ENCODE peak calls at places on chromosomes 16 and 17, in nine cellular contexts. One of them, this sample, is unnamed.
A peak's percentile ranks its signal among the peaks of the same experiment; 100 is the strongest.

GRCh38 chr17:77610518-77610893 is 348.0 kb upstream of the TNRC6C start:
- DNase-seq in foreskin fibroblast: no peak
- DNase-seq in thoracic aorta: no peak
- DNase-seq in fibroblast of villous mesenchyme: no peak
- DNase-seq in esophagus squamous epithelium: no peak
- DNase-seq in BJ: no peak
- DNase-seq in WERI-Rb-1: peak; percentile 4
- DNase-seq in testis: no peak
- DNase-seq in AG04450: no peak
- DNase-seq in this sample: no peak

GRCh38 chr16:26802965-26803364 is 263.8 kb upstream of the C16orf82 start:
- DNase-seq in testis: no peak
- DNase-seq in thoracic aorta: no peak
- DNase-seq in foreskin fibroblast: no peak
- DNase-seq in AG04450: no peak
- DNase-seq in fibroblast of villous mesenchyme: no peak
- DNase-seq in WERI-Rb-1: no peak
- DNase-seq in BJ: no peak
- DNase-seq in esophagus squamous epithelium: no peak
- DNase-seq in this sample: no peak

GRCh38 chr16:11884035-11884434 is 31.7 kb downstream of the GSPT1 start:
- DNase-seq in thoracic aorta: no peak
- DNase-seq in esophagus squamous epithelium: no peak
- DNase-seq in BJ: no peak
- DNase-seq in foreskin fibroblast: no peak
- DNase-seq in AG04450: no peak
- DNase-seq in WERI-Rb-1: no peak
- DNase-seq in fibroblast of villous mesenchyme: no peak
- DNase-seq in testis: no peak
- DNase-seq in this sample: no peak

GRCh38 chr16:1414532-1415265 is at the start of gene UNKL:
- DNase-seq in BJ: no peak
- DNase-seq in thoracic aorta: no peak
- DNase-seq in testis: peak; percentile 76
- DNase-seq in AG04450: peak; percentile 11
- DNase-seq in fibroblast of villous mesenchyme: peak; percentile 69
- DNase-seq in esophagus squamous epithelium: no peak
- DNase-seq in foreskin fibroblast: peak; percentile 80
- DNase-seq in WERI-Rb-1: peak; percentile 74
- DNase-seq in this sample: no peak

GRCh38 chr17:33262724-33263123 is 30.4 kb downstream of the ASIC2 start:
- DNase-seq in fibroblast of villous mesenchyme: no peak
- DNase-seq in AG04450: no peak
- DNase-seq in foreskin fibroblast: no peak
- DNase-seq in thoracic aorta: no peak
- DNase-seq in testis: no peak
- DNase-seq in BJ: no peak
- DNase-seq in WERI-Rb-1: peak; percentile 6
- DNase-seq in esophagus squamous epithelium: no peak
- DNase-seq in this sample: no peak

GRCh38 chr17:77308768-77309726 is 168.3 kb downstream of the SEC14L1 start:
- DNase-seq in foreskin fibroblast: peak; percentile 93
- DNase-seq in thoracic aorta: no peak
- DNase-seq in BJ: peak; percentile 46
- DNase-seq in esophagus squamous epithelium: no peak
- DNase-seq in AG04450: no peak
- DNase-seq in fibroblast of villous mesenchyme: peak; percentile 89
- DNase-seq in testis: no peak
- DNase-seq in WERI-Rb-1: no peak
- DNase-seq in this sample: no peak

GRCh38 chr17:45147102-45147580 is 1.1 kb upstream of the HEXIM1 start:
- DNase-seq in WERI-Rb-1: peak; percentile 43
- DNase-seq in foreskin fibroblast: peak; percentile 82
- DNase-seq in esophagus squamous epithelium: no peak
- DNase-seq in fibroblast of villous mesenchyme: no peak
- DNase-seq in AG04450: no peak
- DNase-seq in thoracic aorta: no peak
- DNase-seq in testis: no peak
- DNase-seq in BJ: no peak
- DNase-seq in this sample: no peak

GRCh38 chr16:30893082-30893743 is 664 bp downstream of the BCL7C start:
- DNase-seq in thoracic aorta: no peak
- DNase-seq in testis: no peak
- DNase-seq in WERI-Rb-1: peak; percentile 21
- DNase-seq in fibroblast of villous mesenchyme: no peak
- DNase-seq in AG04450: no peak
- DNase-seq in esophagus squamous epithelium: no peak
- DNase-seq in BJ: no peak
- DNase-seq in foreskin fibroblast: peak; percentile 16
- DNase-seq in this sample: no peak

GRCh38 chr16:87498324-87499188 is 5.7 kb upstream of the ZCCHC14 start:
- DNase-seq in fibroblast of villous mesenchyme: no peak
- DNase-seq in WERI-Rb-1: no peak
- DNase-seq in AG04450: no peak
- DNase-seq in testis: no peak
- DNase-seq in thoracic aorta: no peak
- DNase-seq in esophagus squamous epithelium: no peak
- DNase-seq in BJ: no peak
- DNase-seq in foreskin fibroblast: no peak
- DNase-seq in this sample: no peak

GRCh38 chr16:89167425-89167941 is 4.1 kb upstream of the CDH15 start:
- DNase-seq in WERI-Rb-1: peak; percentile 90
- DNase-seq in esophagus squamous epithelium: no peak
- DNase-seq in AG04450: peak; percentile 34
- DNase-seq in testis: peak; percentile 85
- DNase-seq in thoracic aorta: no peak
- DNase-seq in BJ: no peak
- DNase-seq in fibroblast of villous mesenchyme: peak; percentile 71
- DNase-seq in foreskin fibroblast: peak; percentile 89
- DNase-seq in this sample: peak; percentile 7

GRCh38 chr16:89430436-89431157 is 59.8 kb downstream of the ANKRD11 start:
- DNase-seq in AG04450: no peak
- DNase-seq in fibroblast of villous mesenchyme: no peak
- DNase-seq in BJ: no peak
- DNase-seq in WERI-Rb-1: no peak
- DNase-seq in esophagus squamous epithelium: no peak
- DNase-seq in testis: no peak
- DNase-seq in thoracic aorta: no peak
- DNase-seq in foreskin fibroblast: no peak
- DNase-seq in this sample: no peak

GRCh38 chr17:74523308-74523707 is 8.0 kb downstream of the CD300LB start:
- DNase-seq in thoracic aorta: no peak
- DNase-seq in foreskin fibroblast: no peak
- DNase-seq in fibroblast of villous mesenchyme: no peak
- DNase-seq in BJ: no peak
- DNase-seq in testis: no peak
- DNase-seq in AG04450: no peak
- DNase-seq in WERI-Rb-1: no peak
- DNase-seq in esophagus squamous epithelium: no peak
- DNase-seq in this sample: no peak

GRCh38 chr17:73261952-73262675 is 434 bp upstream of the CPSF4L start:
- DNase-seq in AG04450: no peak
- DNase-seq in foreskin fibroblast: no peak
- DNase-seq in thoracic aorta: no peak
- DNase-seq in WERI-Rb-1: no peak
- DNase-seq in esophagus squamous epithelium: no peak
- DNase-seq in testis: peak; percentile 91
- DNase-seq in fibroblast of villous mesenchyme: no peak
- DNase-seq in BJ: no peak
- DNase-seq in this sample: no peak

GRCh38 chr17:16448490-16448889 is 33.1 kb downstream of the TRPV2 start:
- DNase-seq in fibroblast of villous mesenchyme: no peak
- DNase-seq in esophagus squamous epithelium: no peak
- DNase-seq in AG04450: no peak
- DNase-seq in WERI-Rb-1: no peak
- DNase-seq in thoracic aorta: no peak
- DNase-seq in BJ: no peak
- DNase-seq in testis: no peak
- DNase-seq in foreskin fibroblast: no peak
- DNase-seq in this sample: no peak

GRCh38 chr17:43645765-43646481 is 15.8 kb downstream of the MEOX1 start:
- DNase-seq in fibroblast of villous mesenchyme: peak; percentile 77
- DNase-seq in WERI-Rb-1: no peak
- DNase-seq in foreskin fibroblast: peak; percentile 56
- DNase-seq in AG04450: no peak
- DNase-seq in thoracic aorta: peak; percentile 23
- DNase-seq in esophagus squamous epithelium: no peak
- DNase-seq in testis: peak; percentile 56
- DNase-seq in BJ: no peak
- DNase-seq in this sample: no peak

GRCh38 chr17:19364699-19365498 is 2.4 kb upstream of the B9D1 start:
- DNase-seq in esophagus squamous epithelium: no peak
- DNase-seq in foreskin fibroblast: no peak
- DNase-seq in BJ: no peak
- DNase-seq in thoracic aorta: no peak
- DNase-seq in WERI-Rb-1: peak; percentile 52
- DNase-seq in testis: no peak
- DNase-seq in AG04450: no peak
- DNase-seq in fibroblast of villous mesenchyme: no peak
- DNase-seq in this sample: no peak

GRCh38 chr17:77598241-77598620 is 360.3 kb upstream of the TNRC6C start:
- DNase-seq in esophagus squamous epithelium: no peak
- DNase-seq in AG04450: no peak
- DNase-seq in testis: no peak
- DNase-seq in WERI-Rb-1: no peak
- DNase-seq in thoracic aorta: no peak
- DNase-seq in BJ: no peak
- DNase-seq in foreskin fibroblast: no peak
- DNase-seq in fibroblast of villous mesenchyme: no peak
- DNase-seq in this sample: no peak

DNA sequence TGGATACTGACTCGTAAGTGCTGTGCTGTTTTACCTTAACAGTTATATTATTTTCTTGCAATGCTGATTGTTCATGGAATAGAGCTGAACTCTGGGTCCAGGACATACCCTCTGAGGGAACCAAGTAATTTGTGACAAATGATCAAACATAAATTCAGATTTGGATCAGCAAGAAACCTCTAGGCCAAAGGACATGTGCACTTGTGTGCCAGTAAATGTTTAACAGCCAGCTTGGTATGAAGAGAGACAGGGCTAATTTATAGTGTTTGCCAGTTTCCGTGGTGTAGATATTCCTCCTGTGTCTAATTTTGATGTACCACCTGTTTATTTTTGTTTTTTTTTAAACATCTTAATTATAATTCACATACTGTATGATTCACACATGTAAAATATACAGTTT is 30.8 kb upstream of the MRC2 start:
- DNase-seq in testis: no peak
- DNase-seq in WERI-Rb-1: no peak
- DNase-seq in AG04450: no peak
- DNase-seq in BJ: no peak
- DNase-seq in fibroblast of villous mesenchyme: no peak
- DNase-seq in foreskin fibroblast: no peak
- DNase-seq in esophagus squamous epithelium: no peak
- DNase-seq in thoracic aorta: no peak
- DNase-seq in this sample: no peak
- TF ChIP-seq CTCF in testis: no peak
- TF ChIP-seq CTCF in WERI-Rb-1: no peak
- TF ChIP-seq CTCF in AG04450: no peak
- TF ChIP-seq CTCF in BJ: no peak
- TF ChIP-seq CTCF in fibroblast of villous mesenchyme: no peak
- TF ChIP-seq CTCF in foreskin fibroblast: no peak
- TF ChIP-seq CTCF in esophagus squamous epithelium: no peak
- TF ChIP-seq CTCF in thoracic aorta: no peak
- TF ChIP-seq CTCF in this sample: no peak

GRCh38 chr17:82232322-82232785 is 3.5 kb downstream of the SLC16A3 start:
- DNase-seq in AG04450: no peak
- DNase-seq in esophagus squamous epithelium: no peak
- DNase-seq in BJ: no peak
- DNase-seq in testis: no peak
- DNase-seq in foreskin fibroblast: no peak
- DNase-seq in fibroblast of villous mesenchyme: no peak
- DNase-seq in WERI-Rb-1: no peak
- DNase-seq in thoracic aorta: no peak
- DNase-seq in this sample: no peak
- H3K4me3 ChIP-seq in AG04450: peak overlapping the region; percentile 76
- H3K4me3 ChIP-seq in esophagus squamous epithelium: peak overlapping the region; percentile 84
- H3K4me3 ChIP-seq in BJ: peak overlapping the region; percentile 98
- H3K4me3 ChIP-seq in testis: peak overlapping the region; percentile 77
- H3K4me3 ChIP-seq in foreskin fibroblast: peak overlapping the region; percentile 76
- H3K4me3 ChIP-seq in fibroblast of villous mesenchyme: peak overlapping the region; percentile 81
- H3K4me3 ChIP-seq in WERI-Rb-1: no peak overlapping the region
- H3K4me3 ChIP-seq in thoracic aorta: peak overlapping the region; percentile 91
- H3K4me3 ChIP-seq in this sample: peak overlapping the region; percentile 88

GRCh38 chr16:52914428-52914827 is 138.3 kb downstream of the CHD9NB start:
- DNase-seq in testis: no peak
- DNase-seq in foreskin fibroblast: no peak
- DNase-seq in thoracic aorta: no peak
- DNase-seq in BJ: no peak
- DNase-seq in WERI-Rb-1: peak; percentile 83
- DNase-seq in esophagus squamous epithelium: no peak
- DNase-seq in fibroblast of villous mesenchyme: no peak
- DNase-seq in AG04450: no peak
- DNase-seq in this sample: no peak
- TF ChIP-seq CTCF in testis: no peak
- TF ChIP-seq CTCF in foreskin fibroblast: no peak
- TF ChIP-seq CTCF in thoracic aorta: no peak
- TF ChIP-seq CTCF in BJ: no peak
- TF ChIP-seq CTCF in WERI-Rb-1: peak; percentile 56
- TF ChIP-seq CTCF in esophagus squamous epithelium: no peak
- TF ChIP-seq CTCF in fibroblast of villous mesenchyme: no peak
- TF ChIP-seq CTCF in AG04450: no peak
- TF ChIP-seq CTCF in this sample: no peak

GRCh38 chr17:979211-979538 is 401 bp downstream of the NXN start:
- DNase-seq in foreskin fibroblast: no peak
- DNase-seq in esophagus squamous epithelium: no peak
- DNase-seq in fibroblast of villous mesenchyme: no peak
- DNase-seq in thoracic aorta: no peak
- DNase-seq in testis: no peak
- DNase-seq in BJ: no peak
- DNase-seq in AG04450: no peak
- DNase-seq in WERI-Rb-1: no peak
- DNase-seq in this sample: no peak
- H3K4me3 ChIP-seq in foreskin fibroblast: peak overlapping the region; percentile 92
- H3K4me3 ChIP-seq in esophagus squamous epithelium: peak overlapping the region; percentile 94
- H3K4me3 ChIP-seq in fibroblast of villous mesenchyme: peak overlapping the region; percentile 74
- H3K4me3 ChIP-seq in thoracic aorta: peak overlapping the region; percentile 76
- H3K4me3 ChIP-seq in testis: peak overlapping the region; percentile 72
- H3K4me3 ChIP-seq in BJ: peak overlapping the region; percentile 91
- H3K4me3 ChIP-seq in AG04450: peak overlapping the region; percentile 73
- H3K4me3 ChIP-seq in WERI-Rb-1: peak overlapping the region; percentile 55
- H3K4me3 ChIP-seq in this sample: peak overlapping the region; percentile 91

GRCh38 chr17:2041561-2042354 is at the start of gene OVCA2:
- DNase-seq in foreskin fibroblast: peak; percentile 98
- DNase-seq in AG04450: peak; percentile 84
- DNase-seq in BJ: peak; percentile 55
- DNase-seq in thoracic aorta: peak; percentile 70
- DNase-seq in fibroblast of villous mesenchyme: peak; percentile 93
- DNase-seq in testis: peak; percentile 97
- DNase-seq in esophagus squamous epithelium: peak; percentile 55
- DNase-seq in WERI-Rb-1: peak; percentile 96
- DNase-seq in this sample: peak; percentile 65
- TF ChIP-seq CTCF in foreskin fibroblast: peak; percentile 44
- TF ChIP-seq CTCF in AG04450: peak; percentile 57
- TF ChIP-seq CTCF in BJ: peak; percentile 60
- TF ChIP-seq CTCF in thoracic aorta: peak; percentile 26
- TF ChIP-seq CTCF in fibroblast of villous mesenchyme: peak; percentile 50
- TF ChIP-seq CTCF in testis: peak; percentile 31
- TF ChIP-seq CTCF in esophagus squamous epithelium: peak; percentile 79
- TF ChIP-seq CTCF in WERI-Rb-1: peak; percentile 65
- TF ChIP-seq CTCF in this sample: peak; percentile 66

GRCh38 chr17:9355841-9356240 is 219.8 kb downstream of the STX8 start:
- DNase-seq in fibroblast of villous mesenchyme: no peak
- DNase-seq in WERI-Rb-1: no peak
- DNase-seq in AG04450: no peak
- DNase-seq in BJ: no peak
- DNase-seq in foreskin fibroblast: no peak
- DNase-seq in testis: no peak
- DNase-seq in thoracic aorta: no peak
- DNase-seq in esophagus squamous epithelium: no peak
- DNase-seq in this sample: no peak
- H3K4me3 ChIP-seq in fibroblast of villous mesenchyme: no peak overlapping the region
- H3K4me3 ChIP-seq in WERI-Rb-1: no peak overlapping the region
- H3K4me3 ChIP-seq in AG04450: no peak overlapping the region
- H3K4me3 ChIP-seq in BJ: no peak overlapping the region
- H3K4me3 ChIP-seq in foreskin fibroblast: no peak overlapping the region
- H3K4me3 ChIP-seq in testis: no peak overlapping the region
- H3K4me3 ChIP-seq in thoracic aorta: no peak overlapping the region
- H3K4me3 ChIP-seq in esophagus squamous epithelium: no peak overlapping the region
- H3K4me3 ChIP-seq in this sample: no peak overlapping the region